ENCODE peak calls at places on chromosomes 16 and 17, in ten cellular contexts. F is body of pancreas; H is stimulated activated CD4-positive, alpha-beta T cell treated with anti-CD3 and anti-CD28 coated beads, Interleukin-2, amount 100 ng/mL, for 4 hours; L is stimulated activated CD8-positive, alpha-beta memory T cell treated with anti-CD3 and anti-CD28 coated beads, Interleukin-7, amount 100 ng/mL, for 4 hours; K is coronary artery; M is cardiac fibroblast; Y is HS-5; B is HT-29; U is C1 segment of cervical spinal cord; O is NCI-H1092. R is an unnamed sample.

GRCh38 chr17:57732062-57732461 is 13.0 kb downstream of the CCDC182 start:
- DNase-seq in F (peak; percentile 65), Y (no peak), K (no peak), B (no peak), M (no peak), L (no peak), H (no peak), O (no peak), U (no peak), R (no peak)

GRCh38 chr17:76009447-76009846 is 8.8 kb downstream of the CDK3 start:
- DNase-seq in L (no peak), O (no peak), M (no peak), B (no peak), H (no peak), U (no peak), K (no peak), F (no peak), Y (no peak), R (no peak)

GRCh38 chr16:27759301-27759871 is 209.4 kb downstream of the KATNIP start:
- DNase-seq in U (no peak), O (no peak), L (no peak), Y (no peak), M (peak; percentile 48), B (no peak), K (no peak), F (no peak), H (no peak), R (no peak)

GRCh38 chr16:86585821-86586611 is 7.7 kb downstream of the FOXL1 start:
- DNase-seq in O (no peak), H (no peak), F (no peak), K (no peak), L (no peak), U (no peak), B (no peak), Y (no peak), M (no peak), R (no peak)

GRCh38 chr17:73822371-73822770 is 178.1 kb upstream of the SDK2 start:
- DNase-seq in F (no peak), U (no peak), K (no peak), L (no peak), Y (no peak), O (no peak), H (no peak), B (no peak), M (no peak), R (no peak)

GRCh38 chr17:8922923-8923322 is 42.6 kb downstream of the PIK3R5 start:
- DNase-seq in Y (no peak), H (no peak), B (no peak), K (no peak), O (no peak), U (no peak), L (no peak), F (no peak), M (no peak), R (no peak)

GRCh38 chr17:37212184-37212583 is 163.6 kb upstream of the C17orf78 start:
- DNase-seq in Y (no peak), B (no peak), K (no peak), H (no peak), F (no peak), M (peak; percentile 15), L (no peak), O (no peak), U (no peak), R (no peak)

GRCh38 chr16:88128556-88128955 is 177.3 kb downstream of the BANP start:
- DNase-seq in F (no peak), B (no peak), K (no peak), Y (no peak), U (no peak), H (no peak), L (no peak), M (no peak), O (no peak), R (no peak)

GRCh38 chr16:65731840-65732239 is 610.0 kb upstream of the CDH11 start:
- DNase-seq in M (no peak), Y (no peak), F (no peak), O (no peak), U (no peak), L (no peak), K (no peak), B (no peak), H (no peak), R (no peak)

GRCh38 chr16:27982184-27982583 is 81.3 kb downstream of the GSG1L start:
- DNase-seq in F (no peak), O (no peak), H (no peak), L (no peak), K (peak; percentile 11), U (no peak), Y (no peak), B (peak; percentile 8), M (no peak), R (no peak)

GRCh38 chr17:33052856-33053255 is 61.2 kb downstream of the SPACA3 start:
- DNase-seq in L (no peak), B (no peak), U (no peak), F (no peak), O (no peak), K (peak; percentile 3), M (no peak), H (no peak), Y (no peak), R (no peak)

GRCh38 chr16:11407047-11407982 is 62.1 kb downstream of the RMI2 start:
- DNase-seq in M (peak; percentile 83), U (peak; percentile 29), Y (peak; percentile 58), O (no peak), L (peak; percentile 13), B (peak; percentile 94), K (no peak), F (peak; percentile 74), H (peak; percentile 40), R (no peak)

GRCh38 chr17:29046440-29046839 is 3.5 kb downstream of the PIPOX start:
- DNase-seq in K (no peak), O (no peak), Y (no peak), M (no peak), U (no peak), B (no peak), L (no peak), H (no peak), F (no peak), R (no peak)

GRCh38 chr17:63095459-63095858 is 129.4 kb downstream of the TANC2 start:
- DNase-seq in Y (no peak), H (no peak), K (no peak), U (no peak), F (no peak), B (no peak), M (no peak), L (no peak), O (no peak), R (no peak)

GRCh38 chr16:1093284-1094123 is 2.5 kb downstream of the C1QTNF8 start:
- DNase-seq in K (no peak), Y (no peak), H (no peak), U (no peak), M (peak; percentile 8), L (no peak), F (no peak), B (no peak), O (no peak), R (no peak)

GRCh38 chr16:22427556-22427955 is 53.1 kb upstream of the CDR2 start:
- DNase-seq in U (no peak), M (no peak), L (no peak), F (no peak), B (no peak), Y (no peak), O (no peak), K (no peak), H (no peak), R (no peak)

GRCh38 chr16:13939821-13940220 is 19.9 kb downstream of the ERCC4 start:
- DNase-seq in K (no peak), B (no peak), U (no peak), M (no peak), O (no peak), Y (no peak), F (no peak), H (no peak), L (no peak), R (no peak)

GRCh38 chr17:20098314-20098713 is 89.2 kb downstream of the SPECC1 start:
- DNase-seq in O (no peak), H (no peak), Y (no peak), M (no peak), K (no peak), F (no peak), U (no peak), L (no peak), B (no peak), R (no peak)

GRCh38 chr17:80647746-80648145 is 103.1 kb downstream of the RPTOR start:
- DNase-seq in K (no peak), H (no peak), B (no peak), L (no peak), U (no peak), O (no peak), Y (peak; percentile 91), M (peak; percentile 44), F (no peak), R (peak; percentile 84)

GRCh38 chr17:66414528-66415175 is 112.2 kb downstream of the PRKCA start:
- DNase-seq in O (no peak), L (no peak), F (peak; percentile 52), Y (no peak), H (no peak), B (peak; percentile 29), K (no peak), M (no peak), U (no peak), R (no peak)

GRCh38 chr17:75218121-75218520 is 12.6 kb downstream of the NUP85 start:
- DNase-seq in K (no peak), U (no peak), H (no peak), O (no peak), B (no peak), Y (no peak), F (no peak), L (no peak), M (no peak), R (no peak)

GRCh38 chr17:34556384-34556783 is 23.0 kb upstream of the TMEM132E start:
- DNase-seq in K (no peak), H (no peak), Y (no peak), B (peak; percentile 55), U (no peak), L (no peak), M (peak; percentile 10), O (no peak), F (no peak), R (no peak)

GRCh38 chr16:24309222-24309905 is 53.2 kb downstream of the CACNG3 start:
- DNase-seq in K (no peak), U (no peak), M (peak; percentile 15), L (no peak), F (peak; percentile 63), H (no peak), O (no peak), B (peak; percentile 29), Y (no peak), R (no peak)

GRCh38 chr16:88764913-88765349 is 20.1 kb downstream of the PIEZO1 start:
- DNase-seq in O (no peak), B (peak; percentile 80), U (no peak), M (no peak), H (no peak), F (peak; percentile 77), L (no peak), K (no peak), Y (no peak), R (no peak)

GRCh38 chr17:69405096-69405495 is 9.4 kb upstream of the MAP2K6 start:
- DNase-seq in O (no peak), U (no peak), M (no peak), Y (no peak), F (no peak), H (no peak), K (no peak), L (no peak), B (no peak), R (no peak)

GRCh38 chr16:29678691-29679267 is at the start of gene QPRT:
- DNase-seq in B (peak; percentile 23), F (peak; percentile 81), H (no peak), K (no peak), L (no peak), Y (no peak), U (peak; percentile 70), M (peak; percentile 83), O (no peak), R (peak; percentile 34)

GRCh38 chr17:42937712-42938596 is 26.3 kb downstream of the AARSD1 start:
- DNase-seq in M (peak; percentile 78), F (peak; percentile 59), H (no peak), L (no peak), U (peak; percentile 22), K (no peak), O (peak; percentile 60), B (peak; percentile 74), Y (no peak), R (no peak)

GRCh38 chr17:40309031-40309937 is at the start of gene RARA:
- DNase-seq in O (peak; percentile 15), Y (no peak), F (peak; percentile 84), M (no peak), H (no peak), B (peak; percentile 58), U (no peak), L (no peak), K (peak; percentile 76), R (no peak)

R was measured in kidney epithelial cell.